ENCODE peak calls at places on chromosomes 13 and 19, in four cellular contexts. K, D, O and Q are unnamed samples.

GRCh38 chr13:99811067-99811715 is 160.4 kb downstream of the ZIC5 start:
- DNase-seq in K (no peak), D (no peak), O (no peak), Q (no peak)

GRCh38 chr13:99639126-99639525 is 137.9 kb downstream of the TM9SF2 start:
- DNase-seq in K (no peak), D (no peak), O (no peak), Q (peak; percentile 37)

GRCh38 chr13:114099191-114099590 is 33.2 kb downstream of the RASA3 start:
- DNase-seq in K (peak; percentile 95), D (peak; percentile 61), O (peak; percentile 75), Q (peak; percentile 89)

GRCh38 chr13:34719060-34719875 is 222.8 kb upstream of the NBEA start:
- DNase-seq in K (no peak), D (no peak), O (no peak), Q (no peak)

GRCh38 chr13:20570540-20570939 is 3.6 kb downstream of the IFT88 start:
- DNase-seq in K (no peak), D (no peak), O (no peak), Q (no peak)

GRCh38 chr19:33325920-33326319 is 23.6 kb upstream of the CEBPA start:
- DNase-seq in K (no peak), D (no peak), O (no peak), Q (no peak)

GRCh38 chr19:756232-756631 is 5.3 kb downstream of the MISP start:
- DNase-seq in K (no peak), D (no peak), O (no peak), Q (peak; percentile 55)

GRCh38 chr13:91698767-91699166 is 300.3 kb downstream of the GPC5 start:
- DNase-seq in K (no peak), D (no peak), O (no peak), Q (no peak)

GRCh38 chr19:5250127-5250659 is 90.4 kb downstream of the PTPRS start:
- DNase-seq in K (peak; percentile 94), D (peak; percentile 94), O (no peak), Q (no peak)

GRCh38 chr19:3970313-3970807 is 539 bp downstream of the DAPK3 start:
- DNase-seq in K (no peak), D (no peak), O (no peak), Q (no peak)

GRCh38 chr13:103140001-103140671 is 73.9 kb upstream of the SLC10A2 start:
- DNase-seq in K (no peak), D (peak; percentile 15), O (no peak), Q (peak; percentile 13)

GRCh38 chr13:54194233-54195024 is 1165.8 kb downstream of the OLFM4 start:
- DNase-seq in K (no peak), D (no peak), O (no peak), Q (no peak)

GRCh38 chr13:109140054-109140776 is 510.8 kb downstream of the MYO16 start:
- DNase-seq in K (no peak), D (no peak), O (no peak), Q (no peak)

GRCh38 chr19:45782162-45782623 is at the start of gene DMPK:
- DNase-seq in K (peak; percentile 89), D (peak; percentile 78), O (no peak), Q (peak; percentile 78)

GRCh38 chr19:58181902-58182576 is 822 bp upstream of the ZNF274 start:
- DNase-seq in K (no peak), D (no peak), O (peak; percentile 72), Q (peak; percentile 84)

GRCh38 chr19:4508698-4509097 is 9.6 kb downstream of the PLIN4 start:
- DNase-seq in K (no peak), D (no peak), O (no peak), Q (no peak)

GRCh38 chr19:14410054-14410774 is 8.9 kb downstream of the DDX39A start:
- DNase-seq in K (no peak), D (no peak), O (no peak), Q (no peak)
- H3K36me3 ChIP-seq in K (no peaks in the 10 kb centered on the region), D (no peaks in the 10 kb centered on the region), O (peaks cover 28% of the 10 kb centered on the region), Q (peaks cover 83% of the 10 kb centered on the region)

GRCh38 chr13:43786472-43786765 is 353 bp downstream of the ENOX1 start:
- DNase-seq in K (no peak), D (no peak), O (no peak), Q (no peak)
- H3K27ac ChIP-seq in K (no peak overlapping the region), D (no peak overlapping the region), O (peak overlapping the region; percentile 36), Q (peak overlapping the region; percentile 83)

GRCh38 chr19:49853852-49854849 is 3.2 kb downstream of the PTOV1 start:
- DNase-seq in K (no peak), D (no peak), O (no peak), Q (no peak)
- H3K36me3 ChIP-seq in K (no peaks in the 10 kb centered on the region), D (no peaks in the 10 kb centered on the region), O (peaks cover 3% of the 10 kb centered on the region), Q (peaks cover 30% of the 10 kb centered on the region)

GRCh38 chr19:37845932-37846331 is 60.5 kb downstream of the WDR87 start:
- DNase-seq in K (no peak), D (no peak), O (no peak), Q (no peak)
- H3K27ac ChIP-seq in K (no peak overlapping the region), D (no peak overlapping the region), O (no peak overlapping the region), Q (no peak overlapping the region)

DNA sequence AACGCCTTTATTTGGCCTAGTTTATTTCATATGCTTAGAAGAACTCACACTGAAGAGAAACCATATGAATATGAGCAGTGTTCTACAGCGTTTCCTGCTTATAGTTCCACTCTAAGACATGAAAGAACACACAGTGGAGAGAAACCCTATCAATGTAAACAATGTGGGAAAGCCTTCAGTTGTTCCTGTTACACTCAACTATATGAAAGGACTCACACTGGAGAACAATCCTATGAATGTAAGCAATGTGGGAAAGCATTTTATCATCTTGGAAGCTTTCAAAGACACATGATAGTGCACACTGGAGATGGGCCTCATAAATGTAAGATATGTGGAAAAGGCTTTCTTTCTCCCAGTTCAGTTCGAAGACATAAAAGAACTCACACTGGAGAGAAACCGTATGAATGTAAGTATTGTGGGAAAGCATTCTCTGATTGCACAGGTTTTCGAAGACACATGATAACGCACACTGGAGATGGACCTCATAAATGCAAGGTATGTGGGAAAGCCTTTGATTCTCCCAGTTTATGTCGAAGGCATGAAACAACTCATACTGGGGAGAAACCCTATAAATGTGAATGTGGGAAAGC is 13.7 kb downstream of the ZNF441 start:
- DNase-seq in K (no peak), D (no peak), O (no peak), Q (no peak)
- H3K36me3 ChIP-seq in K (peaks cover 40% of the 10 kb centered on the region), D (no peaks in the 10 kb centered on the region), O (peaks cover 28% of the 10 kb centered on the region), Q (peaks cover 53% of the 10 kb centered on the region)